ENCODE peak calls at places on chromosomes 12 and 14, in eight cellular contexts. Q is colonic mucosa, F is adipocyte, E is GM23338, X is lower lobe of right lung, M is transverse colon, Z is osteoblast, J is cardiac muscle cell. I is an unnamed sample. For H3K4me1, the result is how much of the 10 kb centered on the place peaks cover.

GRCh38 chr12:22443379-22444316 is 100.7 kb downstream of the C2CD5 start:
- DNase-seq in Q (peak), F (peak), E (peak), X (peak), M (peak), Z (peak), J (peak), I (peak)

GRCh38 chr12:109461049-109461845 is 15.9 kb downstream of the KCTD10 start:
- DNase-seq in Q (peak), F (peak), E (no peak), X (peak), M (peak), Z (no peak), J (peak), I (peak)

GRCh38 chr12:16347391-16348298 is at the start of gene MGST1:
- DNase-seq in Q (peak), F (peak), E (peak), X (peak), M (peak), Z (no peak), J (peak), I (peak)

GRCh38 chr14:77139540-77140342 is 1.9 kb downstream of the ZDHHC22 start:
- DNase-seq in Q (peak), F (peak), E (peak), X (no peak), M (peak), Z (peak), J (peak), I (peak)

GRCh38 chr12:118874698-118875548 is 106.4 kb upstream of the SRRM4 start:
- DNase-seq in Q (no peak), F (no peak), E (peak), X (no peak), M (no peak), Z (no peak), J (peak), I (no peak)

GRCh38 chr14:103393687-103394626 is 8.7 kb downstream of the MARK3 start:
- DNase-seq in Q (no peak), F (peak), E (peak), X (peak), M (no peak), Z (no peak), J (peak), I (peak)

GRCh38 chr12:96402061-96402460 is 1.8 kb upstream of the CDK17 start:
- DNase-seq in Q (no peak), F (no peak), E (peak), X (no peak), M (no peak), Z (no peak), J (no peak), I (no peak)

GRCh38 chr14:72463291-72463866 is 430.5 kb downstream of the DPF3 start:
- DNase-seq in Q (no peak), F (peak), E (no peak), X (no peak), M (no peak), Z (no peak), J (no peak), I (peak)

GRCh38 chr14:31045501-31046080 is 19.4 kb upstream of the STRN3 start:
- DNase-seq in Q (no peak), F (no peak), E (no peak), X (no peak), M (no peak), Z (no peak), J (no peak), I (no peak)

DNA sequence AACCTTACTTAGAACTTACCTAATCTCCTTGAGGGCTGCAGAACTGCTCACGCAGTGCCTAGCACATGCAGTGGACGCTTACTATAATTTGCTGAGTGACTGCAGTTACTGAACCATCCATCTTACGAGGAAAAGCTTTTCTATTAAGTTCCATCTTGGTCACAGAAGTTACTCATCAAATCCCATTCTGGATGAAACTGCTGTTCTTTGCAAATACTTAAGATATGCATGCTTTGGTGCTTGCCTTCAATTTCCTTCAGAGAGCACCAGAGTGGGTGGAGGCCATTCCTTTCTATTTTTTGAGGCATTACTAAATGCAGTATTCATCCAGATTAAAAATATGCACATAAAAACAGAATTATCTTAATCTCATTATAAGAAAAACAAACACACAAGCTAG is 17.7 kb upstream of the PELI2 start:
- DNase-seq in Q (no peak), F (peak), E (no peak), X (no peak), M (no peak), Z (peak), J (no peak), I (no peak)
- H3K4me1 ChIP-seq in Q (under half), F (under half), E (under half), X (under half), M (under half), Z (under half), J (under half), I (under half)

GRCh38 chr14:69811868-69812252 is 14.8 kb upstream of the SLC10A1 start:
- DNase-seq in Q (no peak), F (no peak), E (no peak), X (no peak), M (no peak), Z (no peak), J (no peak), I (no peak)
- H3K4me1 ChIP-seq in Q (under half), F (under half), E (under half), X (under half), M (under half), Z (under half), J (under half), I (under half)

GRCh38 chr12:132079695-132080094 is 64.4 kb downstream of the DDX51 start:
- DNase-seq in Q (no peak), F (no peak), E (no peak), X (no peak), M (no peak), Z (no peak), J (no peak), I (no peak)
- H3K4me1 ChIP-seq in Q (under half), F (under half), E (under half), X (under half), M (under half), Z (under half), J (under half), I (under half)

GRCh38 chr12:2389079-2389790 is 336.4 kb downstream of the CACNA1C start:
- DNase-seq in Q (no peak), F (no peak), E (no peak), X (no peak), M (no peak), Z (no peak), J (no peak), I (no peak)
- H3K4me1 ChIP-seq in Q (under half), F (under half), E (under half), X (under half), M (under half), Z (under half), J (under half), I (under half)

GRCh38 chr12:52906049-52906645 is 1.3 kb upstream of the KRT8 start:
- DNase-seq in Q (peak), F (no peak), E (no peak), X (no peak), M (no peak), Z (peak), J (no peak), I (no peak)

GRCh38 chr12:52903855-52904508 is 894 bp downstream of the KRT8 start:
- DNase-seq in Q (peak), F (peak), E (peak), X (peak), M (no peak), Z (peak), J (peak), I (peak)

GRCh38 chr12:52900896-52901714 is 3.8 kb downstream of the KRT8 start:
- DNase-seq in Q (no peak), F (no peak), E (no peak), X (no peak), M (no peak), Z (peak), J (no peak), I (no peak)

GRCh38 chr12:52901715-52902541 is 2.9 kb downstream of the KRT8 start:
- DNase-seq in Q (peak), F (no peak), E (no peak), X (no peak), M (peak), Z (no peak), J (no peak), I (no peak)

GRCh38 chr12:52903285-52903854 is 1.5 kb downstream of the KRT8 start:
- DNase-seq in Q (peak), F (peak), E (peak), X (peak), M (peak), Z (peak), J (peak), I (peak)
- H3K4me1 ChIP-seq in Q (under half), F (under half), E (under half), X (under half), M (half or more), Z (under half), J (under half), I (under half)